ENCODE peak calls at places on chromosome 19, in seven cellular contexts. M is heart right ventricle, R is Panc1, D is ascending aorta, E is kidney epithelial cell, N is NB4, K is fibroblast of lung. V is an unnamed sample.
A peak's percentile ranks its signal among the peaks of the same experiment; 100 is the strongest.

GRCh38 chr19:4369888-4370260 is 26.5 kb downstream of the MPND start:
- DNase-seq in M (peak; percentile 57), R (no peak), D (no peak), E (no peak), N (no peak), K (no peak), V (no peak)

GRCh38 chr19:40717325-40717879 is 490 bp downstream of the ITPKC start:
- DNase-seq in M (no peak), R (no peak), D (no peak), E (no peak), N (no peak), K (peak; percentile 21), V (no peak)

GRCh38 chr19:52935434-52935833 is 12.2 kb upstream of the ZNF888 start:
- DNase-seq in M (no peak), R (no peak), D (no peak), E (no peak), N (peak; percentile 83), K (peak; percentile 51), V (no peak)

GRCh38 chr19:42553292-42554045 is 25.2 kb upstream of the CEACAM1 start:
- DNase-seq in M (peak; percentile 33), R (no peak), D (no peak), E (peak; percentile 28), N (peak; percentile 68), K (peak; percentile 53), V (no peak)

GRCh38 chr19:18725755-18726416 is 42.4 kb downstream of the CRTC1 start:
- DNase-seq in M (no peak), R (no peak), D (no peak), E (no peak), N (no peak), K (no peak), V (peak; percentile 23)

GRCh38 chr19:30447276-30447870 is 75.2 kb downstream of the ZNF536 start:
- DNase-seq in M (no peak), R (no peak), D (no peak), E (peak; percentile 37), N (no peak), K (no peak), V (peak; percentile 64)

GRCh38 chr19:485583-486236 is 10.6 kb upstream of the MADCAM1 start:
- DNase-seq in M (no peak), R (no peak), D (peak; percentile 77), E (no peak), N (no peak), K (no peak), V (peak; percentile 78)

GRCh38 chr19:41734585-41734984 is 20.7 kb upstream of the CEACAM6 start:
- DNase-seq in M (no peak), R (no peak), D (no peak), E (no peak), N (no peak), K (no peak), V (no peak)

GRCh38 chr19:28489126-28489660 is 723.8 kb downstream of the UQCRFS1 start:
- DNase-seq in M (no peak), R (no peak), D (no peak), E (no peak), N (no peak), K (no peak), V (no peak)

GRCh38 chr19:9958451-9958850 is 22.1 kb upstream of the OLFM2 start:
- DNase-seq in M (no peak), R (no peak), D (no peak), E (no peak), N (no peak), K (peak; percentile 85), V (no peak)

GRCh38 chr19:1253514-1254080 is 5.2 kb downstream of the MIDN start:
- DNase-seq in M (no peak), R (no peak), D (no peak), E (no peak), N (no peak), K (no peak), V (no peak)

GRCh38 chr19:46015080-46015960 is 7.5 kb downstream of the PGLYRP1 start:
- DNase-seq in M (peak; percentile 54), R (no peak), D (no peak), E (no peak), N (peak; percentile 14), K (peak; percentile 17), V (no peak)

GRCh38 chr19:29872224-29872731 is 60.5 kb downstream of the CCNE1 start:
- DNase-seq in M (no peak), R (no peak), D (no peak), E (no peak), N (no peak), K (peak; percentile 5), V (no peak)

GRCh38 chr19:12779162-12779993 is 4.0 kb upstream of the HOOK2 start:
- DNase-seq in M (peak; percentile 64), R (no peak), D (peak; percentile 82), E (no peak), N (peak; percentile 51), K (peak; percentile 93), V (no peak)

GRCh38 chr19:57620673-57621348 is 6.8 kb downstream of the ZNF134 start:
- DNase-seq in M (no peak), R (no peak), D (no peak), E (no peak), N (peak; percentile 6), K (peak; percentile 47), V (no peak)

GRCh38 chr19:36574762-36575161 is 1.7 kb upstream of the ZNF529 start:
- DNase-seq in M (no peak), R (no peak), D (no peak), E (no peak), N (no peak), K (peak; percentile 23), V (no peak)

GRCh38 chr19:36572593-36573019 is 486 bp downstream of the ZNF529 start:
- DNase-seq in M (no peak), R (no peak), D (no peak), E (no peak), N (no peak), K (no peak), V (no peak)

GRCh38 chr19:36573948-36574726 is 1.0 kb upstream of the ZNF529 start:
- DNase-seq in M (no peak), R (no peak), D (no peak), E (no peak), N (no peak), K (peak; percentile 28), V (peak; percentile 32)

GRCh38 chr19:36577271-36577996 is 4.3 kb upstream of the ZNF529 start:
- DNase-seq in M (no peak), R (no peak), D (no peak), E (no peak), N (peak; percentile 4), K (no peak), V (no peak)

DNA sequence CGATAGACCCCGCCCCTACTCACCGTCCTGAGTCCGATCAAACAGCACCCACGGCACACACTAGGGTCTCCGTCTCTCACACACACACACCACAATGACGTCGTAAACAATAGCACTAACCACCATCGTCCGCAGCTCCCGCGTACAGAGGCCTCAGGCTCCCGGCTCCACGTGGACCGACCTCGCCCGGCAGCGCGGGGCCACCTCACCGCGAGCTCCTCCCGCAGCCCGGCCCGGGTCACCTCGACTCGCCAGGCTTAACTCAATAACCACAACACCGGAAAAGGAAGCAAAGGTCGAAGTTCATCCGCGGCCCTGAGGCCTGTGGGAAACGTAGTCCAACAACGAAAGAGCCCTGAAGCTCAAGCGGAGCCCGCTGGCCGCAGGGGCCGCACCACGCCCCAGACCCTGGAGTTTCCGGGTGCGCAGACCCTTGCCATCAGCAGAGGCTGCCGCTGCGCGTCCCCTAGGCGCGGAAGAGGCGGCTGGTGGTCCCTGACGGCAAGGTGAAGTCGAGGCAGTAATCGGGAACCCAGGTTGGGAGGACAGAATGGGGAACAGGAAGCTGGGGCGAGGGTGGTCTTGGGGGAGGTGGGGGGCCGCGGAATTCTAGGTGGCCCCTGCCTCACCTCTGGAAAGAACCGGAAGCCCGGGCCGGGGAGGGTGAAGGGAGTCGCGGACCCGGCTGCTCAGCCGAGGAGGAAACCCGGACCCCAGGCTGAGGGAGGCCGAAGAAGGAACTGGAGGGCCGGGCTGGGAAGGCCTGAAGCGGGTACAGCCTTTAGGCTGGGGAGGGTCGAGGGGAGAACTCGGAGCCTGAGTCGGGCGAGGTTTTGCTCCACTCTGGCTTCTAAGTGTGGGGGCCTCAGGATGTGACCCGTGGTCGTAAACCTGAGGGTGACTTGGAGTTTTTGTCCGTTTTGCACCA is at the start of gene ZNF529:
- DNase-seq in M (peak; percentile 82), R (peak; percentile 87), D (peak; percentile 95), E (peak; percentile 53), N (peak; percentile 91), K (peak; percentile 91), V (peak; percentile 75)
- TF ChIP-seq CTCF in M (no peak), R (no peak), D (no peak), E (no peak), N (no peak), K (no peak), V (no peak)

DNA sequence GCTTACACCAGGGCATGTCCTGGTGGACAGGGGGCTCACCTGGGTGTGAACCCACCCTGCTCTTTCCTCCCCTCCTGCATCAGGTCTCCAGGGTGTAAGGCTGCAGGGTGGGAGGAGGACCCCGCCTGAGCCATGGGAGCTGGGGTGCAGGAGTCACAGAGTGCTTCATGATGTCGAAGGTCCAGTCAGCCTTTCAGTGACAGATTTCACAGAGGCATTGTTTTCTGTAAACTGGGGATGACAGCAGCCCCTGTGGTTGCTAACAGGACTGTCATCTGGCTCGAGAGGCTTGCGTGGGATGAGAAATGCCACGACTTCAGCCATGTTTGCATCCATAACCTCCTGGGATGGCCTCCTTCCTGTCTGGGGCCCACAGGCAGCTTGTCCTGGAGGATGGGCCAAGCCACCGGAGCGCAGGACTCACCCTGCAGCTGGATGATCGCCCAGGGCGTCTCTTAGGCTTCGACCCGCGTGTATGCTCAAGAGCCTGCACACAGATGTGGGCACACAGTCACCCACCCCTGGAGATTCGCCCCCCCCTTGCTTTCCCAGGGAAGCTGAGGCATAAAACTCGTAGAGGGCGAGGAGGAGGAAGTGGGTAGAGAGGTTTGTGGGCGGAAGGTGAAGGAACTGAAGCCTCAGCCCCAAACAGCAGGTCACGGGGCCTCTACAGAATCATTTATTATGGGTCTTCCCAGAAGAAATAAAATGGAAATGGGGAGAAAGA is 4.9 kb downstream of the NANOS3 start:
- DNase-seq in M (peak; percentile 44), R (no peak), D (no peak), E (no peak), N (peak; percentile 76), K (no peak), V (no peak)
- H3K4me3 ChIP-seq in M (no peak overlapping the region), R (no peak overlapping the region), D (no peak overlapping the region), E (no peak overlapping the region), N (no peak overlapping the region), K (no peak overlapping the region), V (no peak overlapping the region)

DNA sequence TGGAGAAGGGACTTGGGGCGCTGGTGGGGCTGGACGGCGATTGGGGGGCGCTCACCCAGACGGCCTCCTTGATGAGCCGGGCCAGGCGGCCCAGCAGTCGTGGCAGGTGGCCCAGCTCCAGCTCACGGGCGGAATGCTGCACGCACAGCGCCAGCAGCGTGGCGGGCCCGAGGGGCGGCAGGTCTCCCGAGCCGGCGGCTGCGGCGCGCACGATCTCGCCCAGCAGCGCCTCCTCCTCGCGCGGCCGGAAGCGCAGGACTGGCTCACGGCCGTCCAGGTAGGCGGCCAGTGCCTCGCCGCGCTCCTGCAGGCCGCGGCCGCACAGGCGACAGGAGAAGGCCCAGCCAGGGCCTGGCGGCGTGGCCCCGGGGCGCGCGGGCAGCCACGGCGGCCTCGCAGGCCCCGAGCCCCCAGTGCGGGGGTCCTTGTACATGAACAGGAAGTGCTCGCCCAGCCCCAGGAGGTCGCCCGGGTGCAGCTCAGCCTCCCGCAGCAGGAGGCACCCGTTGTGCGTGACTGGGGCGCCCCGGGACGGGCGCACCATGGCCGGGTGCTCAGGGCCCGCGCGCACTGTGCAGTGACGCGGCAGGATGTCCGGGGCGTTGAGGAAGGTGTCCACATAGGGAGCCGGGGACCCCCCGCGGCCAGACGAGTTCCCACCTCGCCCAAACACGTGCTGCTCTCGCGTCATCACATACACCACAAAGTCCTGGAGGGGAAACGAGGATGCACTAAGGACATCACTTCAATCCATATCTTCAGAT is 9.5 kb upstream of the MAMSTR start:
- DNase-seq in M (no peak), R (no peak), D (no peak), E (no peak), N (no peak), K (no peak), V (no peak)
- TF ChIP-seq CTCF in M (no peak), R (no peak), D (no peak), E (no peak), N (no peak), K (no peak), V (no peak)

GRCh38 chr19:55550321-55550650 is 4.9 kb upstream of the SBK3 start:
- DNase-seq in M (no peak), R (no peak), D (no peak), E (no peak), N (no peak), K (no peak), V (no peak)
- H3K4me3 ChIP-seq in M (no peak overlapping the region), R (peak overlapping the region; percentile 37), D (no peak overlapping the region), E (no peak overlapping the region), N (no peak overlapping the region), K (no peak overlapping the region), V (no peak overlapping the region)